ENCODE peak calls at places on chromosomes 13 and 19, in five cellular contexts. A is uterus, M is AG04450, D is heart left ventricle, L is lower lobe of right lung. R is an unnamed sample.

GRCh38 chr19:10419200-10419645 is 1.1 kb upstream of the PDE4A start:
- DNase-seq in A (no peak), M (no peak), D (no peak), L (no peak), R (no peak)

GRCh38 chr19:3821857-3822364 is 35.7 kb upstream of the MATK start:
- DNase-seq in A (peak; percentile 37), L (peak; percentile 82), D (peak; percentile 55), M (no peak), R (peak; percentile 87)

GRCh38 chr19:35727053-35727955 is 9.5 kb downstream of the KMT2B start:
- DNase-seq in A (no peak), D (no peak), L (no peak), M (no peak), R (no peak)

GRCh38 chr13:99367663-99368448 is 60.7 kb upstream of the GPR183 start:
- DNase-seq in M (no peak), D (no peak), L (no peak), A (no peak), R (peak; percentile 46)

GRCh38 chr13:33577037-33577436 is 240.9 kb upstream of the RFC3 start:
- DNase-seq in A (no peak), L (no peak), D (no peak), M (no peak), R (no peak)

GRCh38 chr13:80550856-80551532 is 210.1 kb upstream of the SPRY2 start:
- DNase-seq in L (no peak), A (no peak), M (no peak), D (no peak), R (no peak)

GRCh38 chr13:76570485-76570884 is 315.7 kb downstream of the KCTD12 start:
- DNase-seq in L (no peak), M (no peak), A (no peak), D (no peak), R (no peak)

GRCh38 chr13:100584901-100585300 is 3.7 kb downstream of the GGACT start:
- DNase-seq in D (no peak), A (no peak), L (no peak), M (no peak), R (peak; percentile 33)

GRCh38 chr13:37595162-37595561 is 3.4 kb downstream of the POSTN start:
- DNase-seq in M (no peak), D (no peak), L (no peak), A (no peak), R (no peak)

GRCh38 chr13:23069571-23069970 is 111.2 kb upstream of the SGCG start:
- DNase-seq in L (no peak), A (no peak), M (peak; percentile 33), D (no peak), R (no peak)

GRCh38 chr19:46610851-46611770 is 10.0 kb downstream of the CALM3 start:
- DNase-seq in M (no peak), D (no peak), L (no peak), A (no peak), R (peak; percentile 36)

GRCh38 chr13:47853236-47853635 is 147.8 kb downstream of the SUCLA2 start:
- DNase-seq in A (no peak), D (no peak), M (no peak), L (no peak), R (no peak)

DNA sequence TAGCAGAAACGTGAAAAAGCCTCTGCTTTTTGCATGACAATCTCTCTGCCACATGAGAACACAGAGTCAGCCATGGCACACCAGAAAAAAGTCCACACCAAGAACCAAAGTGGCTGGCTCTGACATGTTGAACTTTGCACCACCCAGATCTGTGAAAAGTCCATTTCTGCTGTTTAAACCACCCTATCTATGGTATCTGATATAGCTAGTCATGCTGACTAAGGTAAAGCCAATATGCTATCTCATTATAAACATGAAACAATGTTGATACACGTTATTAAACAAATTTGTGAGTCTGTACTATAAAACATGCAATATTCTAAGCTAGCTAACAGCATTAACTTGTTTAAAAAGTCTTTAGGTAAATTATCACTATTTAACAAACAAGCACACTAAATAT is 21.0 kb upstream of the ZNF432 start:
- DNase-seq in D (no peak), A (no peak), L (no peak), M (no peak), R (no peak)
- H3K9me3 ChIP-seq in D (peaks cover 2% of the 10 kb centered on the region), A (peaks cover 83% of the 10 kb centered on the region), L (peaks cover 97% of the 10 kb centered on the region), M (peaks cover 52% of the 10 kb centered on the region), R (peaks cover 74% of the 10 kb centered on the region)

GRCh38 chr19:30287973-30288372 is 84.2 kb upstream of the ZNF536 start:
- DNase-seq in D (no peak), L (no peak), M (no peak), A (no peak), R (no peak)
- H3K27ac ChIP-seq in D (no peak overlapping the region), L (no peak overlapping the region), M (no peak overlapping the region), A (no peak overlapping the region), R (no peak overlapping the region)

GRCh38 chr19:56612737-56613136 is 17.6 kb downstream of the ZNF71 start:
- DNase-seq in A (no peak), D (no peak), M (no peak), L (no peak), R (no peak)
- H3K9me3 ChIP-seq in A (peaks cover 43% of the 10 kb centered on the region), D (no peaks in the 10 kb centered on the region), M (peaks cover 34% of the 10 kb centered on the region), L (peaks cover 84% of the 10 kb centered on the region), R (peaks cover 11% of the 10 kb centered on the region)

GRCh38 chr13:21478881-21479808 is 20.0 kb upstream of the ZDHHC20 start:
- DNase-seq in D (peak; percentile 56), L (no peak), A (no peak), M (peak; percentile 47), R (peak; percentile 64)

GRCh38 chr13:21476893-21477472 is 17.9 kb upstream of the ZDHHC20 start:
- DNase-seq in M (peak; percentile 37), L (peak; percentile 87), A (peak; percentile 67), D (peak; percentile 82), R (peak; percentile 70)

GRCh38 chr13:21470785-21471184 is 11.7 kb upstream of the ZDHHC20 start:
- DNase-seq in D (no peak), L (no peak), A (no peak), M (no peak), R (no peak)

GRCh38 chr13:21475115-21475514 is 16.0 kb upstream of the ZDHHC20 start:
- DNase-seq in M (no peak), A (no peak), D (no peak), L (no peak), R (no peak)
- H3K27ac ChIP-seq in M (no peak overlapping the region), A (no peak overlapping the region), D (no peak overlapping the region), L (no peak overlapping the region), R (no peak overlapping the region)

DNA sequence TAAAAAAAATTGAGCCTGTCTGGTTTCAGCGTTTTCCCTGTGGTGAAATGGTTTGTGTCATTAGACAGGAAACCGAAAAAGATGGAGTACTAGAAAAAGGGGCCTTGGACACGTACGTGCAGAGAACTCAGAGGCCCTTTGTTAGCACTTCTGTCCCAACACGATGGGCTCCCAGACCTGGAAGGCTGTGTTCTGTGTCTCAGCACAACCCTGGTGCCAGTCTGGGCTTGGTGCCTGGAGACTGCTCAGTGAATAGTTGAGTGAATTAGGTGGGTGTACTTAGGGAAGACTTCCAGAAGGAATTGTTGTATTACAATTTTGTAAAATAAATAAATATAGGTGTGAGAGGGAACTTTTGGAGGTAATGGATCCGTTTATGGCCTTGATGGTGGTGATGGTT is 8.7 kb downstream of the ZNF71 start:
- DNase-seq in M (no peak), D (no peak), A (no peak), L (no peak), R (no peak)
- H3K9me3 ChIP-seq in M (peaks cover 56% of the 10 kb centered on the region), D (no peaks in the 10 kb centered on the region), A (peaks cover 36% of the 10 kb centered on the region), L (peaks cover 88% of the 10 kb centered on the region), R (peaks cover 48% of the 10 kb centered on the region)

DNA sequence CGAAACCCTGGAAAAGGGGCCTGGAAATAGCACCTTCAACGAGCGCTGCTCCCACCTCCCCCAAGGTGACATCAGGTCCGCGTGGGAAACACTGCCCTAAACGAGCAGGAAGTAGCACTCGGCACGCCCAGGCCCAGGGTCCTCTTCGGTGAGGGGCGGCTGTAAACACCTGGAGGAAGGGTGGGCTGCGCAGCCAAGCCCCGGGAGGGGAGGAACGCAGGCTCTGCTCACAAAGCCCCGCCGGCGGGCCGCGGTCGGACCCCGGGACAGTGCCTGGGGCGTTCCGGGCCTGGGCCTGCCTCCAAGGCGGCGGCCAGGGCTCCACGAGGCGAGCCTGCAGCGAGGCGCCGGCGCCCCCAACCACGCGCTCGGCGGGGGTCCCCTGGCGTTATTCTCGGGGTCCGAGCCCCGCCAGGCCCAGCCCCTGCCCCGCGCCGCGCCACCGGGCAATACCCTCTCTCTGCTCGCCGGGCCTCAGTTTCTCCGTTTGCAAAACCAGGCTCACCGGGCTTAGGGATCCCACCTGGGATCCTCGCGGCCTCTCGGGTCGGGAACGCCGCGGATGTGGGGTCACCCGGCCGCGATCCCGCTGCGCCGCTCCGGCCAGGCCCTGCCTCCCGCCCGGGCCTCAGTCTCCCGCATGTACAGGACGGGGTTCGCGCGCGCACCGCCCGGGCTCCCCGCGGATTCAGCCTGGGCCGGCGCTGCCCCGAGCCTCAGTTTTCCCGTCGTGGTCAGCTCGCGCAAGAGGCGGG is 630 bp downstream of the RNF126 start:
- DNase-seq in D (peak; percentile 47), M (no peak), L (peak; percentile 80), A (no peak), R (peak; percentile 77)
- H3K27ac ChIP-seq in D (peak overlapping the region; percentile 84), M (no peak overlapping the region), L (peak overlapping the region; percentile 91), A (peak overlapping the region; percentile 84), R (peak overlapping the region; percentile 96)

GRCh38 chr19:12272980-12273901 is 21.4 kb downstream of the ZNF44 start:
- DNase-seq in A (no peak), D (no peak), M (no peak), L (no peak), R (no peak)
- H3K9me3 ChIP-seq in A (peaks cover 33% of the 10 kb centered on the region), D (no peaks in the 10 kb centered on the region), M (peaks cover 63% of the 10 kb centered on the region), L (peaks cover 98% of the 10 kb centered on the region), R (peaks cover 77% of the 10 kb centered on the region)

GRCh38 chr19:42151735-42152134 is 19.5 kb upstream of the POU2F2 start:
- DNase-seq in M (no peak), D (no peak), A (no peak), L (no peak), R (no peak)

GRCh38 chr19:42148270-42148669 is 16.0 kb upstream of the POU2F2 start:
- DNase-seq in A (no peak), M (no peak), L (no peak), D (no peak), R (no peak)

GRCh38 chr19:42150353-42150752 is 18.1 kb upstream of the POU2F2 start:
- DNase-seq in A (no peak), D (no peak), M (no peak), L (no peak), R (no peak)

GRCh38 chr19:42150940-42151339 is 18.7 kb upstream of the POU2F2 start:
- DNase-seq in A (no peak), D (no peak), M (no peak), L (no peak), R (no peak)

DNA sequence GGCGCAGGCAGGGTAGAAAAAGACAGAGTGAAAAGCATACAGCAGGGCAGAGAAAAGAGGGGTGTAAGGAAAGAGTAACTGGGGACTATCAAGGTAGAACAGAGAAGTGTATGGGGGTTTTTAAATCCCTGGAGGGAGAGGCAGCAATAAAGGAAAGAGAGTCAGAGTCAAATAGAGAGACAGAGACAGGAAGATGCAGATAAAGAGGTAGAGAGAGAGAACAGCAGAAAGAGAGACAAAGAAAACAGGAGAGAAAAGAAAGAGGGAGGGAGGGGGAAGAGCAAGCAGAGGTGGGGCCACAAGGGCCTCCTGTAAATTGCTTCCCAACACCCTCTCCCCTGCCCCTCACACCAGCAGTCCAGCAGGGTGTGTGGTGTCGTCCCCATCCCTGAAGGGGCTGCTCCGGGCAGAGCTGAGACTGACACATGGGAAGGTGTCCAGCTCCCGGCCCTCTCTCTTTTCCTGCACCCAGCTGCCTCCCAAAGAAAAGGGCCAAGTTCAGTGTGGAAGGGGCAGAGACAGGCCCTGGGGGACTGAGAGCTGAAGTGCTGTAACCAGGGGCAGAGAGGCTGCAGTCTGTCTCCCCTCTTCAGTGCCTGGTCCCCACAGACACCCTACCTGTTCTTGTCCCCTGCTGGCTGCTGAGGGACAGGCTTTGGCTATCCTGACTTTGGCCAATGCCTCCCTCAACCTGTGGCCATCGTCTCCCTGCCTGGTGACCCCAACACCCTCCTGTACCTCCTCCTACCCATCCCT is 17.4 kb upstream of the POU2F2 start:
- DNase-seq in A (no peak), M (no peak), L (no peak), D (no peak), R (no peak)
- H3K27ac ChIP-seq in A (no peak overlapping the region), M (no peak overlapping the region), L (no peak overlapping the region), D (no peak overlapping the region), R (no peak overlapping the region)